ENCODE peak calls at places on chromosomes 7 and 10, in ten cellular contexts. E, K, B, Z, P, I, N, U, H and J are unnamed samples.

GRCh38 chr7:14899065-14899464 is 3.5 kb downstream of the DGKB start:
- DNase-seq in E (no peak), K (no peak), B (no peak), Z (no peak), P (no peak), I (no peak), N (no peak), U (no peak), H (no peak), J (no peak)

GRCh38 chr10:74900297-74900696 is 73.9 kb downstream of the KAT6B start:
- DNase-seq in E (no peak), K (no peak), B (no peak), Z (no peak), P (no peak), I (no peak), N (peak), U (no peak), H (no peak), J (no peak)

GRCh38 chr10:132600416-132600815 is 62.8 kb downstream of the INPP5A start:
- DNase-seq in E (no peak), K (no peak), B (no peak), Z (no peak), P (no peak), I (no peak), N (no peak), U (no peak), H (no peak), J (no peak)

GRCh38 chr7:142362349-142362748 is 104.5 kb upstream of the PRSS58 start:
- DNase-seq in E (no peak), K (no peak), B (no peak), Z (no peak), P (no peak), I (no peak), N (no peak), U (no peak), H (no peak), J (no peak)

GRCh38 chr10:104809288-104810090 is 168.4 kb downstream of the SORCS3 start:
- DNase-seq in E (no peak), K (no peak), B (no peak), Z (no peak), P (peak), I (no peak), N (no peak), U (no peak), H (no peak), J (no peak)

GRCh38 chr10:97532935-97533671 is 34.4 kb downstream of the UBTD1 start:
- DNase-seq in E (no peak), K (peak), B (no peak), Z (no peak), P (no peak), I (no peak), N (no peak), U (no peak), H (no peak), J (no peak)

GRCh38 chr10:95655571-95656290 is 780 bp downstream of the ALDH18A1 start:
- DNase-seq in E (peak), K (peak), B (no peak), Z (peak), P (no peak), I (no peak), N (peak), U (no peak), H (no peak), J (peak)

GRCh38 chr7:27113991-27114866 is 11.7 kb upstream of the HOXA2 start:
- DNase-seq in E (no peak), K (peak), B (no peak), Z (peak), P (no peak), I (no peak), N (peak), U (peak), H (no peak), J (no peak)

GRCh38 chr7:75534727-75535307 is 42.7 kb downstream of the SPDYE5 start:
- DNase-seq in E (peak), K (no peak), B (no peak), Z (no peak), P (no peak), I (peak), N (no peak), U (no peak), H (peak), J (no peak)

GRCh38 chr7:152762056-152762455 is 2.5 kb downstream of the ACTR3B start:
- DNase-seq in E (no peak), K (no peak), B (no peak), Z (no peak), P (no peak), I (no peak), N (no peak), U (no peak), H (no peak), J (no peak)

GRCh38 chr10:33265621-33266020 is 68.8 kb downstream of the NRP1 start:
- DNase-seq in E (no peak), K (no peak), B (no peak), Z (no peak), P (no peak), I (no peak), N (peak), U (no peak), H (no peak), J (no peak)

GRCh38 chr10:64762861-64763260 is 1241.7 kb downstream of the REEP3 start:
- DNase-seq in E (no peak), K (no peak), B (no peak), Z (no peak), P (no peak), I (no peak), N (no peak), U (no peak), H (no peak), J (no peak)

GRCh38 chr10:90602815-90603600 is 254.8 kb downstream of the HTR7 start:
- DNase-seq in E (no peak), K (no peak), B (no peak), Z (no peak), P (no peak), I (no peak), N (no peak), U (no peak), H (no peak), J (no peak)

GRCh38 chr10:47101196-47101595 is 190.0 kb downstream of the PTPN20 start:
- DNase-seq in E (no peak), K (no peak), B (no peak), Z (no peak), P (no peak), I (no peak), N (no peak), U (no peak), H (no peak), J (no peak)

GRCh38 chr10:3365630-3366029 is 193.0 kb upstream of the PITRM1 start:
- DNase-seq in E (no peak), K (no peak), B (no peak), Z (no peak), P (no peak), I (no peak), N (no peak), U (no peak), H (no peak), J (no peak)

GRCh38 chr10:125982256-125982948 is 86.0 kb downstream of the FANK1 start:
- DNase-seq in E (peak), K (peak), B (peak), Z (peak), P (peak), I (peak), N (peak), U (no peak), H (peak), J (no peak)

GRCh38 chr7:131164025-131164899 is 163.4 kb upstream of the MKLN1 start:
- DNase-seq in E (no peak), K (no peak), B (no peak), Z (no peak), P (peak), I (no peak), N (no peak), U (no peak), H (no peak), J (no peak)

GRCh38 chr10:88994034-88994433 is 3.4 kb downstream of the FAS start:
- DNase-seq in E (no peak), K (no peak), B (no peak), Z (no peak), P (no peak), I (no peak), N (no peak), U (no peak), H (no peak), J (no peak)

GRCh38 chr7:94632338-94633024 is 23.5 kb downstream of the SGCE start:
- DNase-seq in E (no peak), K (no peak), B (no peak), Z (no peak), P (no peak), I (no peak), N (no peak), U (no peak), H (no peak), J (no peak)

GRCh38 chr10:3774018-3774813 is 10.8 kb downstream of the KLF6 start:
- DNase-seq in E (no peak), K (no peak), B (no peak), Z (no peak), P (no peak), I (no peak), N (no peak), U (no peak), H (no peak), J (no peak)

GRCh38 chr10:114258274-114258840 is 19.3 kb downstream of the VWA2 start:
- DNase-seq in E (no peak), K (no peak), B (no peak), Z (no peak), P (no peak), I (no peak), N (peak), U (no peak), H (no peak), J (no peak)

GRCh38 chr7:51256916-51257315 is 59.7 kb downstream of the COBL start:
- DNase-seq in E (no peak), K (no peak), B (no peak), Z (no peak), P (no peak), I (no peak), N (no peak), U (no peak), H (no peak), J (no peak)

DNA sequence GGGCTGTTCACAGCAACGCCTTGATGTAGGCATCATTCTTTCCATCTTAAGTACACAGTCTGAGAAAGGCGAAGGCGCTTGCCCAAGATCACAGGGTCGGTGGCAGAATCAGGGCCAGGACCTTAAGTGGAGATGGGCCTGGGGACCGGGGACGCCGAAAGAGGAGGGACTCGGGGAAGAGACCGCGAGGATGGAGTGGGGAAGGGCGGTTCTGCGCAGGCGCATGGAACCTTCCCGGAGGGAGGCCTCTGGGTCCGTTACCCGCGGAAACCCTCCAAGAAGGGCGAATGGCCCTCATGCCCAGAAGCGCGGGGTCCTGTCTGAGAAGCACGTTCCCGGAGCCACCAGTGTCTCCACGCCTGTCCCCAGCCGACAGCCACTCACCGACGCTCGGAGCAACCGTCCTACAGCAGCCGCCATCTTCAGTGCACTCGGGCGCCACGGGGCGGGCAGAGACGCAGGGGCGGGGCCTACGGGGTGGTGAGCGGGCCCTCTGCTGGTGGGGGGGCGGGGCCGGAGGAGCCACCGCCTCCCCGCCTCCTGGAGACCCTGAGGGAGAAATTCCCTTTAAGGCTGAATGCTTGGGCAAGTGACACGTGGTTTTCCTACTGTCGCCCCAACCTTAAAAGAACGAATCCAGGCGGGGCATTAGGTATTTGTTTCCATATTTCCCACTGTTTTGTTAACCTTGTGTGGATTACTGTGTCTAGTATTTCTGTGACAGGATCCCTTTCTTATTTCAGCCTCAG is at the start of gene PRDX3:
- DNase-seq in E (peak), K (peak), B (peak), Z (peak), P (peak), I (peak), N (peak), U (peak), H (peak), J (peak)
- TF ChIP-seq POLR2AphosphoS5 in E (peak), K (peak), B (peak), Z (peak), P (peak), I (peak), N (no peak), U (peak), H (peak), J (peak)

GRCh38 chr10:51403522-51403921 is 295.9 kb downstream of the CSTF2T start:
- DNase-seq in E (no peak), K (no peak), B (no peak), Z (no peak), P (no peak), I (no peak), N (no peak), U (no peak), H (no peak), J (no peak)

GRCh38 chr10:51399840-51400239 is 299.6 kb downstream of the CSTF2T start:
- DNase-seq in E (no peak), K (no peak), B (no peak), Z (no peak), P (no peak), I (no peak), N (no peak), U (no peak), H (no peak), J (no peak)

GRCh38 chr10:51400354-51401096 is 298.9 kb downstream of the CSTF2T start:
- DNase-seq in E (no peak), K (no peak), B (no peak), Z (no peak), P (no peak), I (no peak), N (no peak), U (no peak), H (no peak), J (no peak)

GRCh38 chr10:51405580-51406367 is 293.6 kb downstream of the CSTF2T start:
- DNase-seq in E (no peak), K (no peak), B (no peak), Z (peak), P (no peak), I (no peak), N (no peak), U (peak), H (no peak), J (no peak)
- TF ChIP-seq POLR2AphosphoS5 in E (no peak), K (no peak), B (no peak), Z (peak), P (no peak), I (no peak), N (no peak), U (peak), H (no peak), J (peak)

GRCh38 chr7:97620495-97620894 is 111.4 kb upstream of the TAC1 start:
- DNase-seq in E (no peak), K (no peak), B (no peak), Z (no peak), P (no peak), I (no peak), N (no peak), U (no peak), H (no peak), J (no peak)
- TF ChIP-seq POLR2AphosphoS5 in E (no peak), K (no peak), B (no peak), Z (no peak), P (no peak), I (no peak), N (no peak), U (no peak), H (no peak), J (no peak)

GRCh38 chr7:107922891-107923290 is 31.9 kb downstream of the DLD start:
- DNase-seq in E (no peak), K (no peak), B (no peak), Z (no peak), P (no peak), I (no peak), N (no peak), U (no peak), H (no peak), J (no peak)
- TF ChIP-seq POLR2AphosphoS5 in E (peak), K (no peak), B (no peak), Z (no peak), P (no peak), I (no peak), N (no peak), U (no peak), H (no peak), J (no peak)

DNA sequence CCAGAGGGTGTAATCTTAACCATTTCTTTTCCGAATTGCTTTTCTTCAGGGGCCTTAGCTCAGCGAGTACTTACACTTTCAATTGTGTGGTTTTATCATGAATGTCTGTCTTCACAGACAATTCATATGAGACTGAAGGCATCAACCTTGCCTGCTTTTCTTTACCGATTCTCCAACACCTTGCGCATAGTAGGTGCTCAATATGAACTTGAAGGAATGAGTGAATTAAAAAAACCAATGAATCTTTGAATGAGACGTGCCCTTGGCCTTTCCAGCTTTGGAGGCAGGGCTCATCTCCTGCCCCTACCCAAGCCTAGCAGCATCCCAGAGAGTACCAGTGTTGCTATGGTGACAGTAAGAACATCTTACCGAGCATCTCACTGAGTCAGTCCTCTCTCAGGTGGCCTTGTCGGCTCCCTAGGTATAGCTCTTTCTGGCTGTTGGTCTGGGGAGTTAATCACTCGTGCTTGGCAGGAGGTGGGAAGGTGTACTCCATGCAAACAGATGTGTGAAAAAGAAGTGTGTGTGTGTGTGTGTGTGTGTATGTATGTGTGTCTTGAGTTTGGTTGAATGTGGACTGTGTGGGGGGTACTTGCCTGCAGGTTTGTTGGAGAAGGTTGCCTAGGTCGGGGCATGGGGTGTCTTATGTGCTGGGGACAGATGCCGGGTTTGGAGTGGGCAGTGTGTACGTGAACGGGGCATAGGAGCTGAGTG is 107.7 kb downstream of the C10orf105 start:
- DNase-seq in E (no peak), K (no peak), B (no peak), Z (no peak), P (no peak), I (no peak), N (no peak), U (no peak), H (no peak), J (no peak)
- TF ChIP-seq POLR2AphosphoS5 in E (no peak), K (no peak), B (no peak), Z (no peak), P (no peak), I (no peak), N (no peak), U (no peak), H (no peak), J (no peak)

GRCh38 chr10:124307531-124308350 is 111.0 kb downstream of the OAT start:
- DNase-seq in E (no peak), K (no peak), B (no peak), Z (no peak), P (no peak), I (no peak), N (no peak), U (no peak), H (no peak), J (no peak)
- TF ChIP-seq POLR2AphosphoS5 in E (no peak), K (no peak), B (no peak), Z (no peak), P (no peak), I (no peak), N (no peak), U (no peak), H (no peak), J (no peak)

GRCh38 chr10:116974442-116975005 is 30.5 kb downstream of the SHTN1 start:
- DNase-seq in E (no peak), K (peak), B (no peak), Z (no peak), P (peak), I (no peak), N (no peak), U (no peak), H (no peak), J (no peak)
- TF ChIP-seq POLR2AphosphoS5 in E (no peak), K (peak), B (no peak), Z (no peak), P (no peak), I (no peak), N (no peak), U (no peak), H (no peak), J (no peak)

GRCh38 chr10:72276013-72276387 is 2.3 kb downstream of the DDIT4 start:
- DNase-seq in E (peak), K (no peak), B (no peak), Z (peak), P (peak), I (no peak), N (peak), U (peak), H (no peak), J (no peak)
- TF ChIP-seq POLR2AphosphoS5 in E (peak), K (no peak), B (no peak), Z (peak), P (no peak), I (no peak), N (no peak), U (peak), H (no peak), J (no peak)

GRCh38 chr10:994836-995558 is 6.8 kb downstream of the GTPBP4 start:
- DNase-seq in E (no peak), K (no peak), B (no peak), Z (no peak), P (no peak), I (no peak), N (no peak), U (no peak), H (no peak), J (no peak)
- TF ChIP-seq POLR2AphosphoS5 in E (no peak), K (no peak), B (no peak), Z (no peak), P (no peak), I (peak), N (no peak), U (no peak), H (peak), J (no peak)